ENCODE peak calls at places on chromosome 15, in four cellular contexts. F is HepG2, M is K562, P is GM12878. C is an unnamed sample.

GRCh38 chr15:29046281-29046810 is 160.6 kb downstream of the APBA2 start:
- DNase-seq in P (no peak), F (no peak), M (no peak), C (no peak)

GRCh38 chr15:44813231-44813630 is 76.9 kb downstream of the TRIM69 start:
- DNase-seq in P (no peak), M (no peak), F (no peak), C (no peak)

GRCh38 chr15:40302288-40302886 is 5.3 kb downstream of the PLCB2 start:
- DNase-seq in P (no peak), F (no peak), M (no peak), C (no peak)

GRCh38 chr15:94671845-94672524 is 440.6 kb downstream of the MCTP2 start:
- DNase-seq in F (no peak), P (no peak), M (no peak), C (peak)

GRCh38 chr15:94026458-94026967 is 204.8 kb upstream of the MCTP2 start:
- DNase-seq in F (no peak), M (no peak), P (no peak), C (no peak)

GRCh38 chr15:88878720-88879184 is 16.6 kb downstream of the HAPLN3 start:
- DNase-seq in P (no peak), M (peak), F (peak), C (peak)

GRCh38 chr15:45522931-45523331 is 376 bp upstream of the SLC30A4 start:
- DNase-seq in M (no peak), P (no peak), F (no peak), C (peak)

GRCh38 chr15:71784719-71785118 is 25.6 kb upstream of the NR2E3 start:
- DNase-seq in M (peak), F (no peak), P (no peak), C (no peak)

GRCh38 chr15:45499426-45499825 is 23.1 kb downstream of the SLC30A4 start:
- DNase-seq in M (no peak), F (no peak), P (no peak), C (no peak)

GRCh38 chr15:91110407-91110806 is 10.3 kb downstream of the SV2B start:
- DNase-seq in P (no peak), F (no peak), M (no peak), C (no peak)

DNA sequence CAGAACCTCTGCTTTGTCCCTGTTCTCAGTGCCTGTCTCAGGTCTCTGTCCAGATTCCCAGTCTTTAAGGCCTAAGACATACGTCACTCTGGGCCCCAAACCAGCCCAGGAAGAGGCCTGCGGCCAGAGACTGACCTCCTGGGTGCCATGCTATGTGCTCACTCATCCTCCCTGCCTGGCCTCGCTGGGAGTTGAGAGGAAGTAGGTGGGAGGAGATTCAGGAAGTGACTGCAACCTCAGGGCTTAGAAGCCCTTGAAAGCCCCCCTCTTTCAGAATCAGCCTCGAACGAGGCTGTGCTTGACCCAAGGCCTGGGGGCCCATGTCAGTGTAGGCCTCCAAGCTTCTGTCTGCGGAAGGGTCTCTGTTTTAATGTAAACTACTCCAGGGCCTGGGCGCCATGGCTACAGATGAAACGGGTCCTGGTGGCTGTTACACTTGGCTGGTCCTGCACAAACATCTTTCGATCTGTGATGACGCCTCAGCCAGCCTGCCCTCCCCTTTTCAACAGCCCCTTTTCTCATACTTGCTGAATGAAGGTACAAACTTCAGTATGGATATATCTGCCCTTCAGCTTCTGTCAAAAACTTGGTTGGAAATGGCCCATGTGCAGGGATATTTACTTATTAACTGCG is 11.7 kb downstream of the RASGRF1 start:
- DNase-seq in M (no peak), F (no peak), P (no peak), C (no peak)
- TF ChIP-seq POLR2AphosphoS2 in M (no peak), F (no peak), P (no peak), C (no peak)

GRCh38 chr15:82789491-82789890 is 16.4 kb downstream of the FSD2 start:
- DNase-seq in F (no peak), P (no peak), M (no peak), C (no peak)

GRCh38 chr15:82788496-82788895 is 17.4 kb downstream of the FSD2 start:
- DNase-seq in M (no peak), F (no peak), P (no peak), C (no peak)

GRCh38 chr15:82793737-82794136 is 12.1 kb downstream of the FSD2 start:
- DNase-seq in F (no peak), P (no peak), M (no peak), C (no peak)

GRCh38 chr15:82790321-82790720 is 15.5 kb downstream of the FSD2 start:
- DNase-seq in P (no peak), M (no peak), F (no peak), C (no peak)

GRCh38 chr15:82792068-82792467 is 13.8 kb downstream of the FSD2 start:
- DNase-seq in P (no peak), F (no peak), M (no peak), C (no peak)
- TF ChIP-seq CEBPB in P (no peak), F (no peak), M (no peak), C (no peak)

DNA sequence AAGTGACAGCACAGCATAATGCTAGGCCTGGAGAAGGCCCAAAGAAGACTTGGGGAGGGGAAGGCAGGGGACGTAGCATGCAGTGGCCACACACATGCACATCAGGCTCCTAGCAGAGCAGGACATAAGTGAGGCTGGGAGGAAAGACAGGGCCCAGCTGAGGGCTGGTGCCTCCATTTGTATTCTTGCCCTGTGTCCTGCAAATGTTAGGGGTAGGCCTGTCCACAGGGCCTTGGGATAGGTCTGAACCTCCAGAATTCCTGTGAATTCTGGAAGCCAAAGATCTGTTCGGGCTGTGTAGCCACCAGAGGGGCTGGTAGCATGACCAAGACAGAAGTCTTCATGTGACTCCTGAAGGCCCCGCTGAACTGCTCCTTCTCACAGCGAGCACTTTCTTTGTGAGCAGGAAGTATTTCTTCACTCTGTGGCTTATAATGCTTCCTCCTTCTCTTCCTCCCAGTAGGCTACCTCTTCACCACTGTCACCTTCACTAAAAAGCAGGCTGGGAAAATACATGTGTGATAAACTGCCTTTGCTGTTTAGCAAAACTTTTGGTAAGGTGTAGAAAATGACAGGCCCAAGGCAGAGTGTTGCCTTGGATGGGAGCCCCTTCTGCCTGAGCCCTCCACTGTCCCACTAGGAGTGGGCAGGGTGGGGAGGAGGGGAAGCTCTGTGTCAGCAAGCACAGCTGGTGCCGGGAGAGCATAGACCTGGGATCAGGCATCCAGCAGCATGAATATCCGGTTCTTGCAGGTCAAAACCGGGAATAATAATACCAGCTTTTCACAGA is 8.4 kb downstream of the CERS3 start:
- DNase-seq in F (no peak), P (no peak), M (no peak), C (no peak)
- TF ChIP-seq POLR2AphosphoS2 in F (no peak), P (no peak), M (no peak), C (no peak)

GRCh38 chr15:66117841-66118240 is 135.7 kb downstream of the MEGF11 start:
- DNase-seq in F (no peak), P (no peak), M (no peak), C (no peak)

GRCh38 chr15:66120422-66120821 is 133.1 kb downstream of the MEGF11 start:
- DNase-seq in P (no peak), M (no peak), F (no peak), C (no peak)

GRCh38 chr15:66114863-66115425 is 138.6 kb downstream of the MEGF11 start:
- DNase-seq in M (no peak), P (no peak), F (no peak), C (no peak)

GRCh38 chr15:66112388-66112787 is 141.2 kb downstream of the MEGF11 start:
- DNase-seq in F (no peak), M (no peak), P (no peak), C (no peak)

DNA sequence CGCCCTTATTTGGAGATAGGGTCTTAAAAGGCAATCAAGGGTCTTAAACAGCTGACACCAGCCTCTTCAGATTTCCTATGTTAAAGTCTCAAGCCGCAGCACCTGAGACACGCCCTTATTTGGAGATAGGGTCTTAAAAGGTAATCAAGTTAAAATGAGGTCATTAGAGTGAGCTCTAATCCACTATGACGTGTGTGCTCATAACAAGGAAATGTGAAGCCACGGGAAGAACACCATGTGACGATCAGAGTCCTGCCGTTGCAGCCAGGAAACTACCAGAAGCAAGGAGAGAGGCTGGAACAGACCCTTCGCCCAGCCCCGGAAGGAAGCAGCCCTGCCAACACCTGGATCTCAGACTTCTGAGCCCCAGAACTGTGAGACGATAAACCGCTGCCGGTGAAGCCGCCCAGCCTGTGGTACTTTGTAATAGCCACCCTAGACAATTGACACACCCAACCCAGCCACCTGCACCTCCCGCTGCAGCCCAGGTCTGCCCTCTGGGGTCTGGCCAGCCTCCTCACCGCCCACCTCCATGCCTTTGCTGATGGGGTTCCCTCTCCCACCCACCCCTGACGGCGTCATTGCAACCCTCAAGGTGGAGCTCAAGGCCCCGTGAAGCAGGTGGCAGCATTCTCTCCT is 137.9 kb downstream of the MEGF11 start:
- DNase-seq in M (no peak), P (no peak), F (no peak), C (no peak)
- TF ChIP-seq CEBPB in M (no peak), P (no peak), F (no peak), C (no peak)

DNA sequence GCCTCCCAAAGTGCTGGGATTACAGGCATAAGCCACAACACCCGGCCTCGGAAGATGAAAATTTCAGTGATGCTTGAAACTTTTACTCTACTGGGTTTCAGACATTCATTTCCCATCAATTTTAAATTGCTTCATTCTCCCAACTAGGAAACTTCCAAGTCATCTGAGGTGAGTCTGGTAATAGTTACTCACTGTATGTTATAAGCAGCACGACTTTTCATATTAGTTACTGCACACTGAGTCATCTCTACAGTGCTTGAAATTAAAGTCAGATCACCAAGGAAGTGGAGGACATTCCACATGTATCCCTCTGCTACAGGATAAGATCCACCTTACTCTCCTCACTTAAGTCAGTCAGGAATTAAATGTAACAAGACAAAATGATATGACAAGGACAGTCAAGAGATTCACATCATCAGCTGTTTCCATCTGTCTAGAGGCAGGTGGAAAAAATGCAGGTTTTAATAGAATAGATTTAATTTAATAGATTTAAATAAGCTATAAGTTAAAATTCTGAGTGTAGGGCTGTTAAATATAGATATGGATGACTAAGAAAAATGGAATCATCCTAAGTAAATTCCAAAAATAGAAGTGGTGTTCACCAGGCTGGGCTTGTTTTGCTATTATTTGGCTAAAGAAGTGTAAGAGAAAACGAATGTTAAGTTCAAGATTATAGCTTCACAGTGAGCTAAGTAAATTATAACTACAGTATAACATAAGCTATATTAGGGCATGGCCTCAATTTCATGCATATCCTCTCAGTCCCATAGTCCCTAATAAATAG is 104.4 kb downstream of the TMCO5A start:
- DNase-seq in M (no peak), F (no peak), P (no peak), C (no peak)
- TF ChIP-seq POLR2AphosphoS2 in M (no peak), F (no peak), P (no peak), C (no peak)

GRCh38 chr15:76340198-76340801 is 3.7 kb downstream of the ISL2 start:
- DNase-seq in F (no peak), M (no peak), P (no peak), C (no peak)

GRCh38 chr15:76340802-76341365 is 4.3 kb downstream of the ISL2 start:
- DNase-seq in F (no peak), M (no peak), P (no peak), C (no peak)

GRCh38 chr15:76338555-76339301 is 2.2 kb downstream of the ISL2 start:
- DNase-seq in M (no peak), F (no peak), P (no peak), C (no peak)

GRCh38 chr15:76337739-76338554 is 1.4 kb downstream of the ISL2 start:
- DNase-seq in M (peak), F (no peak), P (no peak), C (no peak)

DNA sequence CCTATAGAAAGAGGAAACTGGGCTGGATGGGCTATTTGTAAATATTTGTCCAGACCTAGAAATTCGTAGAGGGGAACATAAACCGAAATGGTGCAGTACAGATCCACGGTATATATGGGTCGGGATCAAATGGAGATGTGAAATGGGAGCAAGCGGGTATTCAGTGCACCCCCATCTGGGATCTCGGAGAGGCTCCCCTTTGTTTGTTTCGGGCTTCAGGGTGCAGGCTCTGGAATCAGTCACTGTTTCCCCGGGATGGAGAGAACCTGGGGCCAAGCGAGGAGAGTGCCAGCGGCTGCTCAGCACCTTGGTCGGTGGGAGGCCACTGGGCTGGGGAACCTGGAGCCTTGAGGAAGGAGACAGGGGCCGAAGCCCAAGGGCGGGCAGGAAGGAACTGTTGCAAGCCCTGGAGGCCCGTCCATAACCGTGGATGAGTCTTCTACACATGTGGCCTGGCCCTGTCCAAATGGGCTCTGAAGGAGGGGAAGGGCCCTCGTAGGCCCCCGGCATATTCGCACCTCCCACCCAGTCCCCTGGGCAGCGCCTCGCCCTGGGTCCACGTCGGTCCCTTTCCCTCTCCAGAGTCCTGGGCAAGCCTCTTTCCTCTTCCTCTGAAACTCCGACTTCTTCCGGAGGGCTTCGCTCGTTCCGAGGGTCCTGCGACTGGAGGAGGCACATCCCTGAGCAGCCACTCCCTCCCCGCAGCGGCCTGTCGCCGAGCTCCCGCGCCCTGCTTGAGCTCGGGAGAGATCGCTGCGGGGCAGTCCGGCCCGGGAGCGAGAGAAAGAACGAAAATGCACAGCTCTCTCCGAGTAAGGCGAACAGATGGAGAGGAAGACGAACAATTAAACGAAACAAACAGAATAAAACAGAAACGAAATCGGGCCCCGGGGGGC is 3.0 kb downstream of the ISL2 start:
- DNase-seq in M (no peak), F (no peak), P (no peak), C (no peak)
- TF ChIP-seq CEBPB in M (no peak), F (no peak), P (no peak), C (no peak)

DNA sequence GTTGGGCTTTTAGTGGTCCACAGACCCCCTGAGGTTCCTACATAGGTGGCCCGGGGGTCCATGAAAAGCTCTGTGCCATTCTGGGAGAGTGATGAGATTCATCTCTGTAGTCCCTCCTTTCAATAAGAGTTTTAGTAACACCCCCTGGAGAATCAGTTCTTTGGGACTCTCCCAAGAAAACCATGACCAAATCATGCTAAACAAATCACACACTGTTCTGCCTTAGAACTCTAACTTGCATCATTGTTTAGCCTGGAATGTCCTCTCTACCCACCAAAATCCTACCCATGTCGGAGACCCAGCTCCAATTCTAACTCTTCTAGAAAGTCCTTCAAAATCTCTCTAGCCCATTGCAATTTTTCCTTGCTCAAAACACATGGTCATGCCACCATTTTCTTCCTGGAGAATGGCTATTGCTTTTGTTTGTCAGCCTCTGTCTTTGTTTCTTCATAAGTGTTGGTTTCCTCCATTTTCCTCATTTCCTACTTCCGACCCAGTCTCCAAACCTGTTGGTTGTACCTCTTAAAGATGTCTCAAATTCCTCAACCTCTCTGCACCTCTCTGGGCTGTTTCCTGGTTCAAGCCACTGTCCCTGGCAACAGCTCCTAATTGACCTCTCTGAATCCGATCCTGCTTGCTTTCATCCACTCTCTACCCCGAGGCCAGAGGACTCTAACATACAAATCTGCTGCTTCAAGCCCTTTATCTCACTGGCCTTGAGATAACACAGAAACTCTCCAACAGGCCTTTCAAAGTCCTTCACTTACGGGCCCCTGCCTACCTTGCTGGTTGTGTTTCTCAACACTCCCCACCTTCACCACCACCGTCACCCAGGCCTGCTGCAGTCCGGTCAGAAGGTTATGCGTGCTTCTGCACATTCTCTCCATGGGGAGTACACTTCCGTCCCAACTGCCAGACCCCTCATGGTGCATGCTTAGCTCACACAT is 23.7 kb downstream of the CYP19A1 start:
- DNase-seq in F (peak), M (no peak), P (no peak), C (no peak)
- TF ChIP-seq POLR2AphosphoS2 in F (no peak), M (no peak), P (no peak), C (no peak)

GRCh38 chr15:101013151-101013550 is 94.0 kb downstream of the LRRK1 start:
- DNase-seq in P (no peak), F (no peak), M (no peak), C (no peak)
- TF ChIP-seq CEBPB in P (no peak), F (no peak), M (no peak), C (no peak)

GRCh38 chr15:60215225-60215963 is 182.4 kb downstream of the ANXA2 start:
- DNase-seq in M (no peak), F (no peak), P (no peak), C (no peak)
- TF ChIP-seq POLR2AphosphoS2 in M (no peak), F (no peak), P (no peak), C (no peak)

DNA sequence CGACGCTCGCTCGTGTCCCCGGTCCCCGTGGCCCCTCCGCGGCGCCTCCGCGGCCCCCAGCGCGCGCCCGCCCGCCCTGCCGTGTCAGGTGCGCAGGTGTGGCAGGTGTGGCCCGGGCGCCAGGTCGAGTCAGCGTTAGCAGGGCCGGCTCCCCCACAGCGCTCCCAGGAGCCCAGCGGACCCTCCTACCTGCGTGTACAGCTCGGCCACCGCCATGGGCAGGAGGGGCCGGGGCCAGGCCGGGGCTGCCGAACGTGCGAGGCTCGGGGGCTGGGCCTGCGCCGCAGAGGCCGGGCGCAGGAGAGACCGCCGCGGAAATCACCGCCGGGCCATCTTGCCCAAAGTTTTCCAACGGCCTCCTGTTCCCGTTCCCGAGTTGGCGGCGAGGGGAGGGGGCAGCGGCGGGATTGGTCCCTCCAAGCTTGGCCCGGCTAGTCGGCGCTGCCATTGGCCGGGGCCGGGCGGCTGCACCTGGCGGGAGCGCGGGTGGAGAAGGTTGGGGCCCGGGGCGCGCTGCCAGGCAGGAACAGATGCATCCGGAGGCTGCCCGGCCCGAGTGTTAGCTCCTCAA is at the start of gene MYO5C:
- DNase-seq in F (peak), P (no peak), M (no peak), C (peak)
- TF ChIP-seq CEBPB in F (no peak), P (no peak), M (no peak), C (no peak)